ENCODE peak calls at places on chromosome 17, in nine cellular contexts. Y is T-cell; M is GM19239; O is activated CD4-positive, alpha-beta T cell treated with anti-CD3 and anti-CD28 coated beads, Interleukin-2, amount 50 U/mL, for 48 hours; Z is activated CD4-positive, alpha-beta memory T cell treated with anti-CD3 and anti-CD28 coated beads for 36 hours; E is PC-9; Q is tibial artery; H is LoVo; L is activated T-cell treated with anti-CD3 and anti-CD28 coated beads, Interleukin-2, amount 50 U/mL, for 48 hours. G is an unnamed sample.

GRCh38 chr17:30921544-30922196 is at the start of gene ADAP2:
- DNase-seq in Z (no peak), L (no peak), Q (peak; percentile 68), H (peak; percentile 44), E (no peak), O (no peak), M (no peak), Y (no peak), G (no peak)

GRCh38 chr17:29212681-29213121 is 32.5 kb upstream of the MYO18A start:
- DNase-seq in M (no peak), Y (no peak), Q (no peak), E (no peak), O (no peak), Z (no peak), H (no peak), L (no peak), G (peak; percentile 77)

GRCh38 chr17:61284174-61284573 is 115.5 kb upstream of the TBX2 start:
- DNase-seq in Z (no peak), H (no peak), L (no peak), O (no peak), Q (no peak), M (no peak), Y (no peak), E (no peak), G (no peak)

GRCh38 chr17:49939318-49939717 is 29.7 kb upstream of the DLX4 start:
- DNase-seq in L (no peak), Y (no peak), O (no peak), H (no peak), Q (no peak), E (no peak), M (no peak), Z (no peak), G (no peak)

GRCh38 chr17:32943206-32943605 is 15.3 kb downstream of the TMEM98 start:
- DNase-seq in Q (no peak), E (no peak), Y (no peak), Z (no peak), O (no peak), H (no peak), M (no peak), L (no peak), G (no peak)

GRCh38 chr17:66906321-66907278 is 57.9 kb upstream of the CACNG4 start:
- DNase-seq in E (peak; percentile 56), O (peak; percentile 76), Z (peak; percentile 79), Y (peak; percentile 40), L (peak; percentile 80), Q (peak; percentile 75), M (peak; percentile 67), H (peak; percentile 75), G (peak; percentile 43)

GRCh38 chr17:2952174-2952845 is 111.1 kb downstream of the OR1D5 start:
- DNase-seq in Y (no peak), L (no peak), M (no peak), Z (no peak), Q (no peak), O (no peak), H (no peak), E (no peak), G (no peak)

GRCh38 chr17:249236-249993 is 68.0 kb upstream of the DOC2B start:
- DNase-seq in Q (peak; percentile 28), E (no peak), M (no peak), L (no peak), H (no peak), Z (no peak), Y (no peak), O (no peak), G (no peak)

GRCh38 chr17:58415371-58416055 is 1.8 kb downstream of the RNF43 start:
- DNase-seq in Q (no peak), M (no peak), E (no peak), L (no peak), Y (no peak), H (peak; percentile 52), Z (no peak), O (no peak), G (no peak)